ENCODE peak calls at places on chromosomes 12 and 14, in nine cellular contexts. One of them, this sample, is unnamed.

GRCh38 chr14:88129306-88130056 is 124.5 kb downstream of the GPR65 start:
- DNase-seq in choroid plexus epithelial cell: peak
- DNase-seq in CD8-positive, alpha-beta T cell: no peak
- DNase-seq in lower lobe of right lung: no peak
- DNase-seq in ovary: no peak
- DNase-seq in HEK293T: no peak
- DNase-seq in GOT3: no peak
- DNase-seq in HT1080: peak
- DNase-seq in NCI-H1092: no peak
- DNase-seq in this sample: peak

GRCh38 chr12:66555113-66555512 is 123.8 kb downstream of the GRIP1 start:
- DNase-seq in NCI-H1092: no peak
- DNase-seq in choroid plexus epithelial cell: peak
- DNase-seq in lower lobe of right lung: no peak
- DNase-seq in HEK293T: no peak
- DNase-seq in GOT3: no peak
- DNase-seq in HT1080: peak
- DNase-seq in CD8-positive, alpha-beta T cell: no peak
- DNase-seq in ovary: no peak
- DNase-seq in this sample: peak

GRCh38 chr12:75836533-75836932 is 195.0 kb downstream of the PHLDA1 start:
- DNase-seq in choroid plexus epithelial cell: no peak
- DNase-seq in NCI-H1092: no peak
- DNase-seq in HT1080: no peak
- DNase-seq in HEK293T: no peak
- DNase-seq in GOT3: no peak
- DNase-seq in ovary: no peak
- DNase-seq in lower lobe of right lung: no peak
- DNase-seq in CD8-positive, alpha-beta T cell: no peak
- DNase-seq in this sample: no peak

GRCh38 chr12:6838854-6839253 is 1.9 kb upstream of the GNB3 start:
- DNase-seq in CD8-positive, alpha-beta T cell: no peak
- DNase-seq in GOT3: no peak
- DNase-seq in HT1080: no peak
- DNase-seq in NCI-H1092: no peak
- DNase-seq in ovary: no peak
- DNase-seq in choroid plexus epithelial cell: no peak
- DNase-seq in HEK293T: no peak
- DNase-seq in lower lobe of right lung: no peak
- DNase-seq in this sample: no peak

GRCh38 chr12:43283206-43283605 is 268.8 kb downstream of the ADAMTS20 start:
- DNase-seq in choroid plexus epithelial cell: no peak
- DNase-seq in CD8-positive, alpha-beta T cell: no peak
- DNase-seq in HEK293T: no peak
- DNase-seq in NCI-H1092: no peak
- DNase-seq in GOT3: no peak
- DNase-seq in ovary: no peak
- DNase-seq in lower lobe of right lung: no peak
- DNase-seq in HT1080: no peak
- DNase-seq in this sample: peak

GRCh38 chr14:23567186-23568020 is at the start of gene AP1G2:
- DNase-seq in GOT3: no peak
- DNase-seq in lower lobe of right lung: peak
- DNase-seq in HEK293T: peak
- DNase-seq in choroid plexus epithelial cell: peak
- DNase-seq in CD8-positive, alpha-beta T cell: peak
- DNase-seq in HT1080: peak
- DNase-seq in ovary: peak
- DNase-seq in NCI-H1092: peak
- DNase-seq in this sample: peak

GRCh38 chr12:26109343-26109841 is 15.4 kb downstream of the BHLHE41 start:
- DNase-seq in CD8-positive, alpha-beta T cell: no peak
- DNase-seq in HT1080: no peak
- DNase-seq in NCI-H1092: no peak
- DNase-seq in ovary: no peak
- DNase-seq in GOT3: no peak
- DNase-seq in choroid plexus epithelial cell: peak
- DNase-seq in lower lobe of right lung: no peak
- DNase-seq in HEK293T: no peak
- DNase-seq in this sample: no peak

GRCh38 chr14:38958589-38958988 is 144.4 kb downstream of the SEC23A start:
- DNase-seq in HEK293T: no peak
- DNase-seq in lower lobe of right lung: no peak
- DNase-seq in NCI-H1092: no peak
- DNase-seq in CD8-positive, alpha-beta T cell: no peak
- DNase-seq in choroid plexus epithelial cell: peak
- DNase-seq in ovary: no peak
- DNase-seq in GOT3: no peak
- DNase-seq in HT1080: no peak
- DNase-seq in this sample: no peak

GRCh38 chr12:110135012-110135411 is 10.9 kb downstream of the IFT81 start:
- DNase-seq in GOT3: no peak
- DNase-seq in ovary: no peak
- DNase-seq in NCI-H1092: no peak
- DNase-seq in choroid plexus epithelial cell: peak
- DNase-seq in HT1080: peak
- DNase-seq in lower lobe of right lung: no peak
- DNase-seq in HEK293T: no peak
- DNase-seq in CD8-positive, alpha-beta T cell: no peak
- DNase-seq in this sample: peak

GRCh38 chr14:77598366-77599050 is 17.9 kb downstream of the SPTLC2 start:
- DNase-seq in lower lobe of right lung: no peak
- DNase-seq in ovary: no peak
- DNase-seq in HEK293T: no peak
- DNase-seq in CD8-positive, alpha-beta T cell: peak
- DNase-seq in choroid plexus epithelial cell: peak
- DNase-seq in GOT3: no peak
- DNase-seq in HT1080: no peak
- DNase-seq in NCI-H1092: no peak
- DNase-seq in this sample: no peak

GRCh38 chr12:97568336-97569180 is 106.0 kb downstream of the RMST start:
- DNase-seq in NCI-H1092: no peak
- DNase-seq in lower lobe of right lung: no peak
- DNase-seq in ovary: no peak
- DNase-seq in CD8-positive, alpha-beta T cell: no peak
- DNase-seq in HEK293T: no peak
- DNase-seq in HT1080: no peak
- DNase-seq in GOT3: no peak
- DNase-seq in choroid plexus epithelial cell: no peak
- DNase-seq in this sample: no peak

This sample was measured in GM23248.